ENCODE peak calls at places on chromosomes 4 and X, in seven cellular contexts. G is lung, P is fibroblast of lung, O is uterus, H is IMR-90, V is neural progenitor cell, Z is mesenchymal stem cell. C is an unnamed sample.

GRCh38 chr4:6369035-6369434 is 99.4 kb downstream of the WFS1 start:
- DNase-seq in G (no peak), P (no peak), O (no peak), H (no peak), V (no peak), Z (no peak), C (no peak)

GRCh38 chr4:3034231-3034630 is 40.1 kb downstream of the HTT-AS start:
- DNase-seq in G (no peak), P (no peak), O (no peak), H (no peak), V (no peak), Z (no peak), C (no peak)

GRCh38 chr4:153725811-153726154 is 34.0 kb downstream of the RNF175 start:
- DNase-seq in G (no peak), P (no peak), O (no peak), H (no peak), V (no peak), Z (no peak), C (no peak)

GRCh38 chr4:23631255-23631950 is 258.4 kb downstream of the PPARGC1A start:
- DNase-seq in G (no peak), P (no peak), O (no peak), H (no peak), V (no peak), Z (no peak), C (no peak)

GRCh38 chrX:6226053-6226645 is 2.5 kb downstream of the NLGN4X start:
- DNase-seq in G (no peak), P (no peak), O (no peak), H (no peak), V (peak; percentile 63), Z (peak; percentile 0), C (no peak)

GRCh38 chr4:38004887-38005286 is 44.7 kb downstream of the PTTG2 start:
- DNase-seq in G (no peak), P (no peak), O (peak; percentile 54), H (no peak), V (no peak), Z (no peak), C (no peak)

GRCh38 chr4:66972087-66972486 is 573.2 kb downstream of the CENPC start:
- DNase-seq in G (no peak), P (no peak), O (no peak), H (no peak), V (no peak), Z (peak; percentile 30), C (no peak)

GRCh38 chrX:57528670-57529255 is 63.0 kb upstream of the ZXDB start:
- DNase-seq in G (no peak), P (no peak), O (no peak), H (peak; percentile 1), V (peak; percentile 23), Z (no peak), C (peak; percentile 0)

GRCh38 chr4:6873291-6873690 is 36.3 kb upstream of the TBC1D14 start:
- DNase-seq in G (no peak), P (peak; percentile 19), O (no peak), H (no peak), V (peak; percentile 34), Z (peak; percentile 28), C (no peak)

GRCh38 chrX:80334583-80334982 is 85.7 kb upstream of the TENT5D start:
- DNase-seq in G (no peak), P (no peak), O (no peak), H (no peak), V (peak; percentile 1), Z (no peak), C (no peak)

GRCh38 chrX:149610511-149610910 is 15.4 kb upstream of the HSFX2 start:
- DNase-seq in G (no peak), P (no peak), O (no peak), H (no peak), V (no peak), Z (no peak), C (no peak)

GRCh38 chrX:139429913-139430312 is 100.6 kb upstream of the F9 start:
- DNase-seq in G (no peak), P (no peak), O (no peak), H (no peak), V (peak; percentile 40), Z (no peak), C (no peak)

GRCh38 chr4:131347816-131348215 is 1801.3 kb upstream of the PCDH10 start:
- DNase-seq in G (no peak), P (no peak), O (no peak), H (no peak), V (no peak), Z (no peak), C (no peak)

GRCh38 chr4:117691572-117692351 is 342.5 kb upstream of the NDST3 start:
- DNase-seq in G (no peak), P (no peak), O (no peak), H (no peak), V (no peak), Z (no peak), C (no peak)

GRCh38 chr4:127732623-127733199 is 2.5 kb downstream of the SLC25A31 start:
- DNase-seq in G (no peak), P (peak; percentile 73), O (no peak), H (peak; percentile 60), V (peak; percentile 53), Z (peak; percentile 61), C (no peak)

DNA sequence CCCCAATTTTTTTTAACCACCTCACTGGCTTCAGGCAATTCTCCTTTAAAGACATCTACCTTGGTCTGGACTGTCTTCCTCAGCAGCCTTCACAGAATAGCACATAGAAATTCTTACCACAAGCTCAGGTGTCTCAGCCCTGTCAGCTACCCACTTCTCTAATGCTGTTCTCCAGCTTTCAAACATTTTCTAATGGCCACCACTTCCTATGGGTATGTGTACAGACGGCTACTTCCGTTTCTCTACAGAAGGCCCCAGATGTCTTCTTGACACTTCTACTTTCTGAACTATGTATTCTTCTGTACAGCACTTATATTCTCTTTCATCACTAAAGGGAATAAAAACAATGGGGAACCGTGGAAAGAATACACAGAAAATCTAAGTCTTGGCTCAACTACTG is 13.4 kb downstream of the OPHN1 start:
- DNase-seq in G (no peak), P (no peak), O (no peak), H (no peak), V (no peak), Z (no peak), C (no peak)
- H3K4me1 ChIP-seq in G (peaks cover 2% of the 10 kb centered on the region), P (no peaks in the 10 kb centered on the region), O (no peaks in the 10 kb centered on the region), H (peaks cover 4% of the 10 kb centered on the region), V (peaks cover 7% of the 10 kb centered on the region), Z (no peaks in the 10 kb centered on the region), C (no peaks in the 10 kb centered on the region)

DNA sequence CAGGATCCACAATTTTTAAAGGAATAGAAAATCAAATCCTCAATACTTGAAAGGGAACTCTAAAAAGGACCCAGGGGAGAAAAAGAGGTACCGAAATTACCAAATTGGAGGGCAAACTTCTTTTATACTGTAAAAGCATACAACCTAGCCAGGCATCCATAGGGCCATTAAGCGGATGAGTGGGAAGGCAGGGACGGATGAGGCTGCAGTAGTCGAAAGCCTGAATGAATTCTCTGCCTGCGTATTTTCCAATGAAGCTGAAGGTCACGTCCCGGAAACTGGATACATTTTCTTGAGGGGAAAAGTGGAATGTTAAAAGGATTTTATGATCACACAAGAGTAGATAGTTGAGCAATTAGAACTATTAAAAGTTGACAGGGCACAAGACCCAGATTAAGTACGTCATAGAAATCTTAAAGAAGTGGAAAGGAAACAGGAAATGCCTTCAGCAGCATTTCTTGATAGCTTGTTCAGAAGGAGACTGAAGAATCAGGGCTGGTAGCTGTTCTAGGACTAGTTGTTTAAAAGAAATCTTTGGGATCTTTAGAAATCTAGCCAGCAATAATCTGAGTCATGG is 98.3 kb upstream of the CXXC4 start:
- DNase-seq in G (no peak), P (peak; percentile 68), O (no peak), H (peak; percentile 0), V (peak; percentile 10), Z (peak; percentile 90), C (no peak)
- H3K4me3 ChIP-seq in G (no peak overlapping the region), P (peak overlapping the region; percentile 32), O (peak overlapping the region; percentile 25), H (no peak overlapping the region), V (no peak overlapping the region), Z (peak overlapping the region; percentile 66), C (no peak overlapping the region)

GRCh38 chr4:173038192-173038896 is 130.3 kb upstream of the GALNT7 start:
- DNase-seq in G (no peak), P (no peak), O (no peak), H (no peak), V (peak; percentile 33), Z (no peak), C (no peak)

GRCh38 chr4:173041482-173041881 is 127.1 kb upstream of the GALNT7 start:
- DNase-seq in G (no peak), P (no peak), O (no peak), H (no peak), V (no peak), Z (no peak), C (no peak)

GRCh38 chr4:173040200-173040599 is 128.4 kb upstream of the GALNT7 start:
- DNase-seq in G (no peak), P (peak; percentile 60), O (no peak), H (peak; percentile 4), V (peak; percentile 15), Z (peak; percentile 15), C (no peak)

GRCh38 chr4:173037242-173037641 is 131.4 kb upstream of the GALNT7 start:
- DNase-seq in G (no peak), P (no peak), O (no peak), H (no peak), V (no peak), Z (no peak), C (no peak)

GRCh38 chr4:173039617-173040176 is 128.9 kb upstream of the GALNT7 start:
- DNase-seq in G (no peak), P (peak; percentile 18), O (no peak), H (no peak), V (no peak), Z (no peak), C (no peak)
- H3K27ac ChIP-seq in G (no peak overlapping the region), P (no peak overlapping the region), O (peak overlapping the region; percentile 22), H (no peak overlapping the region), V (no peak overlapping the region), Z (peak overlapping the region; percentile 68), C (no peak overlapping the region)

GRCh38 chr4:121789470-121789869 is 11.7 kb upstream of the EXOSC9 start:
- DNase-seq in G (no peak), P (no peak), O (no peak), H (peak; percentile 41), V (no peak), Z (no peak), C (no peak)
- H3K4me1 ChIP-seq in G (peaks cover 1% of the 10 kb centered on the region), P (peaks cover 17% of the 10 kb centered on the region), O (no peaks in the 10 kb centered on the region), H (peaks cover 25% of the 10 kb centered on the region), V (no peaks in the 10 kb centered on the region), Z (peaks cover 6% of the 10 kb centered on the region), C (no peaks in the 10 kb centered on the region)

DNA sequence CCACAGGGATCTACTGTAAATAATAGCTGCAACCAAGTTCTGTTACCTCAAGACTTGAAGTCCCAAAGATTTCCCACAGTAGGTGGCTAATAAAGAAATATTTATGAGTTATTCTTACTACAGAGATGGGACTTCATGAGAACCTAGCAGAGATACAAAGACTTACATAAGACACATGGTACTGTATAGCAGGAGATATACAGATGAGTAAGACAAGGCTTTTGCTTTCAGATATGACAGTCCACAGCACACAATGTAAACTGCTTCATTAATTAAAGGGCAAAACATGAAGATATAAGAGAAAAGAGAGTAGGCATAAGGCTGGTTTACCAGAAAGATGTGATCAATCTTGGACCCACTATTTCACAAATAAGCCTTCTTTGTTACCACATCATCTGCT is 6.6 kb downstream of the ANKRD17 start:
- DNase-seq in G (no peak), P (no peak), O (no peak), H (peak; percentile 23), V (no peak), Z (peak; percentile 24), C (no peak)
- H3K4me3 ChIP-seq in G (no peak overlapping the region), P (no peak overlapping the region), O (no peak overlapping the region), H (no peak overlapping the region), V (no peak overlapping the region), Z (no peak overlapping the region), C (no peak overlapping the region)

GRCh38 chr4:13678186-13678924 is 50.8 kb upstream of the BOD1L1 start:
- DNase-seq in G (no peak), P (no peak), O (no peak), H (no peak), V (no peak), Z (no peak), C (no peak)
- H3K27ac ChIP-seq in G (no peak overlapping the region), P (no peak overlapping the region), O (no peak overlapping the region), H (no peak overlapping the region), V (no peak overlapping the region), Z (no peak overlapping the region), C (no peak overlapping the region)